ENCODE peak calls at places on chromosomes 1 and 21, in nine cellular contexts. K is pancreas; R is fibroblast of lung; G is naive thymus-derived CD4-positive, alpha-beta T cell; A is HepG2; F is right cardiac atrium; N is HCT116; U is CD4-positive, alpha-beta memory T cell; H is aorta. O is an unnamed sample.
A peak's percentile ranks its signal among the peaks of the same experiment; 100 is the strongest.

GRCh38 chr1:10556430-10557005 is 81.8 kb downstream of the PEX14 start:
- DNase-seq in R (no peak), F (no peak), K (no peak), G (no peak), N (no peak), U (no peak), A (no peak), H (no peak), O (peak; percentile 49)

GRCh38 chr1:63004868-63005267 is 220.9 kb downstream of the ATG4C start:
- DNase-seq in H (no peak), N (peak; percentile 7), R (peak; percentile 4), F (no peak), U (no peak), K (no peak), G (no peak), A (peak; percentile 3), O (no peak)

GRCh38 chr1:212749924-212750535 is 41.5 kb downstream of the NSL1 start:
- DNase-seq in K (no peak), H (no peak), N (peak; percentile 44), R (peak; percentile 87), G (no peak), F (no peak), U (peak; percentile 12), A (peak; percentile 55), O (peak; percentile 22)

GRCh38 chr1:39617488-39618049 is 21.9 kb downstream of the HEYL start:
- DNase-seq in A (no peak), H (no peak), U (no peak), K (no peak), R (no peak), N (no peak), F (no peak), G (no peak), O (no peak)

GRCh38 chr1:203464226-203464625 is 11.4 kb upstream of the PRELP start:
- DNase-seq in K (no peak), N (no peak), R (no peak), A (no peak), U (no peak), F (peak; percentile 34), G (no peak), H (peak; percentile 88), O (no peak)

GRCh38 chr1:2786329-2787162 is 14.9 kb downstream of the TTC34 start:
- DNase-seq in U (peak; percentile 52), R (no peak), F (peak; percentile 39), K (peak; percentile 74), H (peak; percentile 88), G (peak; percentile 78), N (no peak), A (no peak), O (peak; percentile 56)

GRCh38 chr1:88221396-88221795 is 462.7 kb upstream of the PKN2 start:
- DNase-seq in N (no peak), F (no peak), U (no peak), H (no peak), K (no peak), A (no peak), G (no peak), R (no peak), O (no peak)

GRCh38 chr1:203173566-203173965 is 2.1 kb downstream of the MYBPH start:
- DNase-seq in G (no peak), F (no peak), H (peak; percentile 46), R (no peak), U (no peak), N (no peak), K (no peak), A (no peak), O (peak; percentile 62)

GRCh38 chr1:32636793-32637561 is 13.4 kb downstream of the ZBTB8OS start:
- DNase-seq in K (no peak), N (no peak), R (no peak), F (no peak), H (no peak), A (no peak), U (no peak), G (no peak), O (no peak)

GRCh38 chr1:219031821-219032220 is 141.9 kb upstream of the LYPLAL1 start:
- DNase-seq in G (no peak), N (no peak), F (no peak), K (no peak), R (no peak), H (no peak), A (no peak), U (no peak), O (no peak)

GRCh38 chr1:7948950-7949349 is 8.3 kb upstream of the TNFRSF9 start:
- DNase-seq in U (peak; percentile 69), G (no peak), A (no peak), H (no peak), N (no peak), R (peak; percentile 23), F (no peak), K (no peak), O (no peak)

GRCh38 chr21:39080366-39080765 is 102.9 kb downstream of the PSMG1 start:
- DNase-seq in H (no peak), F (no peak), R (no peak), G (no peak), U (no peak), A (no peak), N (no peak), K (no peak), O (no peak)
- H3K27me3 ChIP-seq in H (no peaks in the 10 kb centered on the region), F (no peaks in the 10 kb centered on the region), R (peaks cover 3% of the 10 kb centered on the region), G (no peaks in the 10 kb centered on the region), U (no peaks in the 10 kb centered on the region), A (no peaks in the 10 kb centered on the region), N (no peaks in the 10 kb centered on the region), K (no peaks in the 10 kb centered on the region), O (no peaks in the 10 kb centered on the region)

GRCh38 chr1:4701276-4701675 is 46.9 kb downstream of the AJAP1 start:
- DNase-seq in G (no peak), F (no peak), R (no peak), H (no peak), N (no peak), U (no peak), K (no peak), A (no peak), O (no peak)
- H3K9me3 ChIP-seq in G (no peaks in the 10 kb centered on the region), F (no peaks in the 10 kb centered on the region), R (no peaks in the 10 kb centered on the region), H (no peaks in the 10 kb centered on the region), N (no peaks in the 10 kb centered on the region), U (no peaks in the 10 kb centered on the region), K (no peaks in the 10 kb centered on the region), A (no peaks in the 10 kb centered on the region), O (no peaks in the 10 kb centered on the region)

GRCh38 chr1:234782057-234782800 is 172.3 kb upstream of the IRF2BP2 start:
- DNase-seq in R (no peak), G (no peak), H (no peak), U (no peak), F (no peak), K (no peak), N (no peak), A (no peak), O (no peak)
- H3K27me3 ChIP-seq in R (peaks cover 5% of the 10 kb centered on the region), G (no peaks in the 10 kb centered on the region), H (no peaks in the 10 kb centered on the region), U (peaks cover 23% of the 10 kb centered on the region), F (peaks cover 3% of the 10 kb centered on the region), K (no peaks in the 10 kb centered on the region), N (peaks cover 23% of the 10 kb centered on the region), A (peaks cover 21% of the 10 kb centered on the region), O (no peaks in the 10 kb centered on the region)

GRCh38 chr1:12462586-12462985 is 155.4 kb downstream of the DHRS3 start:
- DNase-seq in G (no peak), F (no peak), H (peak; percentile 42), K (no peak), N (no peak), U (no peak), A (no peak), R (no peak), O (no peak)
- H3K9me3 ChIP-seq in G (no peaks in the 10 kb centered on the region), F (no peaks in the 10 kb centered on the region), H (no peaks in the 10 kb centered on the region), K (no peaks in the 10 kb centered on the region), N (no peaks in the 10 kb centered on the region), U (no peaks in the 10 kb centered on the region), A (no peaks in the 10 kb centered on the region), R (no peaks in the 10 kb centered on the region), O (no peaks in the 10 kb centered on the region)

DNA sequence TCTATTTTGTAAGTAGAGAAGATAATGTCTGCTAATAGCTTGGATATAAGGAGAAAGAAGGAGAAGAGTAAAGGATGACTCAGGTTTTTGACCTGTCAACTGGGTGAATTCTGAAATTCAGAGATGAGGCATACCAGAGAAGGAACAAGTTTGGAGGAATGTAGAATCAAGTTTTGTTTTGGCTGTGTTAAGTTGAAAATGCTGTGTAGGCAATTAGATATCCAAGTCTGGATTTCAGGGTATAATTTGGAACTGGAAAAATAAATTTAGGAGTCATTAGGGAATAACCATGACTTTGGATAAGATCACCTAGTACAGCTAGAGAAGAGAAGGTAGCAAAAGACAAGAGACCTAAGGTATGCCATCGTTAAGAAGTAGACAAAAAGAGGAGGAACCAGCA is 22.4 kb upstream of the GNG4 start:
- DNase-seq in F (no peak), K (no peak), R (no peak), G (no peak), A (no peak), N (no peak), H (no peak), U (no peak), O (no peak)
- H3K27me3 ChIP-seq in F (no peaks in the 10 kb centered on the region), K (no peaks in the 10 kb centered on the region), R (no peaks in the 10 kb centered on the region), G (no peaks in the 10 kb centered on the region), A (no peaks in the 10 kb centered on the region), N (no peaks in the 10 kb centered on the region), H (no peaks in the 10 kb centered on the region), U (no peaks in the 10 kb centered on the region), O (no peaks in the 10 kb centered on the region)